ENCODE peak calls at places on chromosomes 3 and 15, in four cellular contexts. M is stimulated activated naive CD8-positive, alpha-beta T cell treated with anti-CD3 and anti-CD28 coated beads, Interleukin-15, Interleukin-2, amounts not matched to agents 100 U/mL and 50 U/mL, for 24 hours; V is HEK293T; W is iris pigment epithelial cell. K is an unnamed sample.

GRCh38 chr3:140455476-140455875 is 222.4 kb upstream of the TRIM42 start:
- DNase-seq in V (no peak), M (no peak), W (no peak), K (no peak)

GRCh38 chr3:127680790-127681189 is 8.0 kb downstream of the ABTB1 start:
- DNase-seq in M (no peak), W (no peak), V (no peak), K (no peak)

GRCh38 chr15:98724017-98724416 is 75.7 kb downstream of the IGF1R start:
- DNase-seq in W (no peak), M (no peak), V (no peak), K (no peak)

GRCh38 chr15:94263341-94264273 is 32.2 kb downstream of the MCTP2 start:
- DNase-seq in W (no peak), V (no peak), M (no peak), K (no peak)

GRCh38 chr3:180594631-180595348 is 7.2 kb upstream of the TTC14 start:
- DNase-seq in V (no peak), W (peak; percentile 64), M (no peak), K (no peak)

GRCh38 chr15:79418693-79419279 is 13.3 kb upstream of the MINAR1 start:
- DNase-seq in M (no peak), V (no peak), W (no peak), K (no peak)

GRCh38 chr3:133890037-133890436 is 5.6 kb downstream of the RAB6B start:
- DNase-seq in W (no peak), V (no peak), M (no peak), K (no peak)

GRCh38 chr3:95715137-95715536 is 1099.3 kb upstream of the EPHA6 start:
- DNase-seq in W (no peak), M (no peak), V (no peak), K (no peak)

GRCh38 chr3:11384074-11384473 is 111.9 kb downstream of the ATG7 start:
- DNase-seq in W (peak; percentile 56), M (no peak), V (no peak), K (no peak)

GRCh38 chr15:45199136-45199810 is 11.5 kb upstream of the SHF start:
- DNase-seq in W (peak; percentile 24), M (peak; percentile 48), V (no peak), K (peak; percentile 48)

GRCh38 chr3:157953565-157953964 is 152.7 kb downstream of the SHOX2 start:
- DNase-seq in M (no peak), W (no peak), V (no peak), K (no peak)

GRCh38 chr3:170753421-170754344 is 116.3 kb downstream of the RPL22L1 start:
- DNase-seq in W (peak; percentile 50), V (no peak), M (no peak), K (no peak)

GRCh38 chr3:167852216-167852615 is 116.7 kb downstream of the SERPINI1 start:
- DNase-seq in V (no peak), M (no peak), W (no peak), K (no peak)

GRCh38 chr15:99121691-99122410 is 17.0 kb downstream of the SYNM start:
- DNase-seq in W (no peak), V (no peak), M (no peak), K (no peak)

GRCh38 chr3:47984089-47984759 is 32.0 kb downstream of the MAP4 start:
- DNase-seq in M (no peak), V (no peak), W (peak; percentile 81), K (no peak)

GRCh38 chr3:145785650-145786049 is 375.3 kb downstream of the PLOD2 start:
- DNase-seq in M (no peak), W (no peak), V (no peak), K (no peak)

K was measured in stimulated activated CD4-positive, alpha-beta T cell treated with anti-CD3 and anti-CD28 coated beads, Interleukin-4, amount 100 ng/mL, for 24 hours.